ENCODE peak calls at places on chromosomes 12 and 14, in four cellular contexts. One of them, this sample, is unnamed. For H4K20me1 and H3K9me1, the result is how much of the 10 kb centered on the place peaks cover.

GRCh38 chr12:43098078-43098477 is 453.9 kb downstream of the ADAMTS20 start:
- DNase-seq in K562: no peak
- DNase-seq in endothelial cell of umbilical vein: no peak
- DNase-seq in IMR-90: no peak
- DNase-seq in this sample: no peak

GRCh38 chr14:89349196-89350008 is 67.6 kb downstream of the FOXN3 start:
- DNase-seq in K562: no peak
- DNase-seq in endothelial cell of umbilical vein: no peak
- DNase-seq in IMR-90: no peak
- DNase-seq in this sample: no peak

GRCh38 chr12:86683568-86683991 is 427.4 kb upstream of the MGAT4C start:
- DNase-seq in IMR-90: peak
- DNase-seq in K562: no peak
- DNase-seq in endothelial cell of umbilical vein: no peak
- DNase-seq in this sample: no peak

GRCh38 chr12:21276826-21277225 is 57.9 kb downstream of the SLCO1A2 start:
- DNase-seq in IMR-90: no peak
- DNase-seq in K562: no peak
- DNase-seq in endothelial cell of umbilical vein: peak
- DNase-seq in this sample: no peak

GRCh38 chr14:87628129-87628528 is 364.9 kb downstream of the GALC start:
- DNase-seq in endothelial cell of umbilical vein: no peak
- DNase-seq in IMR-90: peak
- DNase-seq in K562: no peak
- DNase-seq in this sample: no peak

GRCh38 chr12:121720762-121721161 is 8.2 kb downstream of the TMEM120B start:
- DNase-seq in endothelial cell of umbilical vein: no peak
- DNase-seq in K562: no peak
- DNase-seq in IMR-90: peak
- DNase-seq in this sample: no peak

GRCh38 chr14:103401223-103402214 is 16.3 kb downstream of the MARK3 start:
- DNase-seq in endothelial cell of umbilical vein: peak
- DNase-seq in IMR-90: peak
- DNase-seq in K562: no peak
- DNase-seq in this sample: no peak

GRCh38 chr14:77599894-77600293 is 16.5 kb downstream of the SPTLC2 start:
- DNase-seq in K562: no peak
- DNase-seq in IMR-90: no peak
- DNase-seq in endothelial cell of umbilical vein: no peak
- DNase-seq in this sample: no peak

GRCh38 chr12:124841558-124841945 is 22.1 kb downstream of the SCARB1 start:
- DNase-seq in IMR-90: no peak
- DNase-seq in K562: no peak
- DNase-seq in endothelial cell of umbilical vein: no peak
- DNase-seq in this sample: no peak

GRCh38 chr12:27331927-27332324 is 710 bp upstream of the BMAL2 start:
- DNase-seq in endothelial cell of umbilical vein: peak
- DNase-seq in IMR-90: no peak
- DNase-seq in K562: no peak
- DNase-seq in this sample: no peak

GRCh38 chr12:39199371-39199770 is 243.5 kb downstream of the KIF21A start:
- DNase-seq in endothelial cell of umbilical vein: peak
- DNase-seq in K562: no peak
- DNase-seq in IMR-90: no peak
- DNase-seq in this sample: no peak

GRCh38 chr12:46152456-46152855 is 116.4 kb downstream of the SLC38A1 start:
- DNase-seq in IMR-90: no peak
- DNase-seq in endothelial cell of umbilical vein: peak
- DNase-seq in K562: no peak
- DNase-seq in this sample: no peak

GRCh38 chr14:67908061-67908767 is 88.6 kb downstream of the RAD51B start:
- DNase-seq in K562: no peak
- DNase-seq in endothelial cell of umbilical vein: no peak
- DNase-seq in IMR-90: peak
- DNase-seq in this sample: no peak

GRCh38 chr14:22699801-22700564 is 55.8 kb upstream of the OR6J1 start:
- DNase-seq in IMR-90: no peak
- DNase-seq in K562: peak
- DNase-seq in endothelial cell of umbilical vein: peak
- DNase-seq in this sample: no peak

GRCh38 chr14:35878272-35879140 is 52.4 kb downstream of the BRMS1L start:
- DNase-seq in endothelial cell of umbilical vein: peak
- DNase-seq in IMR-90: peak
- DNase-seq in K562: no peak
- DNase-seq in this sample: no peak

GRCh38 chr12:108696111-108696995 is 35.0 kb downstream of the CORO1C start:
- DNase-seq in endothelial cell of umbilical vein: no peak
- DNase-seq in IMR-90: peak
- DNase-seq in K562: peak
- DNase-seq in this sample: peak

GRCh38 chr14:95522556-95522955 is 6.1 kb upstream of the SYNE3 start:
- DNase-seq in K562: no peak
- DNase-seq in endothelial cell of umbilical vein: no peak
- DNase-seq in IMR-90: no peak
- DNase-seq in this sample: no peak

GRCh38 chr14:86640288-86640687 is 1110.3 kb downstream of the FLRT2 start:
- DNase-seq in IMR-90: no peak
- DNase-seq in endothelial cell of umbilical vein: no peak
- DNase-seq in K562: no peak
- DNase-seq in this sample: no peak

GRCh38 chr14:89388853-89389252 is 28.2 kb downstream of the FOXN3 start:
- DNase-seq in IMR-90: peak
- DNase-seq in K562: no peak
- DNase-seq in endothelial cell of umbilical vein: no peak
- DNase-seq in this sample: no peak

GRCh38 chr14:86973177-86973576 is 1019.8 kb downstream of the GALC start:
- DNase-seq in endothelial cell of umbilical vein: no peak
- DNase-seq in K562: no peak
- DNase-seq in IMR-90: no peak
- DNase-seq in this sample: no peak

GRCh38 chr12:3527736-3528135 is 36.7 kb downstream of the PRMT8 start:
- DNase-seq in IMR-90: no peak
- DNase-seq in K562: no peak
- DNase-seq in endothelial cell of umbilical vein: no peak
- DNase-seq in this sample: no peak

GRCh38 chr12:96193725-96194571 is at the start of gene ELK3:
- DNase-seq in IMR-90: peak
- DNase-seq in endothelial cell of umbilical vein: peak
- DNase-seq in K562: peak
- DNase-seq in this sample: no peak

GRCh38 chr12:72282721-72283120 is 10.6 kb downstream of the TRHDE start:
- DNase-seq in endothelial cell of umbilical vein: no peak
- DNase-seq in IMR-90: no peak
- DNase-seq in K562: no peak
- DNase-seq in this sample: no peak

GRCh38 chr14:69640931-69641330 is 29.5 kb downstream of the SUSD6 start:
- DNase-seq in K562: no peak
- DNase-seq in IMR-90: no peak
- DNase-seq in endothelial cell of umbilical vein: no peak
- DNase-seq in this sample: no peak

GRCh38 chr12:34345801-34346200 is 323.5 kb downstream of the ALG10 start:
- DNase-seq in K562: peak
- DNase-seq in IMR-90: no peak
- DNase-seq in endothelial cell of umbilical vein: no peak
- DNase-seq in this sample: no peak

GRCh38 chr12:6567112-6567680 is 895 bp downstream of the NOP2 start:
- DNase-seq in K562: no peak
- DNase-seq in endothelial cell of umbilical vein: peak
- DNase-seq in IMR-90: no peak
- DNase-seq in this sample: no peak

GRCh38 chr12:118034429-118035193 is 18.1 kb downstream of the RFC5 start:
- DNase-seq in K562: peak
- DNase-seq in IMR-90: peak
- DNase-seq in endothelial cell of umbilical vein: peak
- DNase-seq in this sample: no peak

GRCh38 chr12:28024231-28024995 is 51.9 kb upstream of the PTHLH start:
- DNase-seq in IMR-90: peak
- DNase-seq in endothelial cell of umbilical vein: peak
- DNase-seq in K562: no peak
- DNase-seq in this sample: no peak

GRCh38 chr12:88570103-88570502 is 10.2 kb downstream of the KITLG start:
- DNase-seq in IMR-90: peak
- DNase-seq in K562: no peak
- DNase-seq in endothelial cell of umbilical vein: peak
- DNase-seq in this sample: no peak

GRCh38 chr14:50260511-50260910 is 29.1 kb upstream of the SOS2 start:
- DNase-seq in K562: no peak
- DNase-seq in IMR-90: peak
- DNase-seq in endothelial cell of umbilical vein: peak
- DNase-seq in this sample: no peak

GRCh38 chr12:62933871-62934798 is 815 bp downstream of the PPM1H start:
- DNase-seq in endothelial cell of umbilical vein: peak
- DNase-seq in IMR-90: peak
- DNase-seq in K562: peak
- DNase-seq in this sample: no peak

GRCh38 chr14:92040431-92041040 is 677 bp upstream of the TRIP11 start:
- DNase-seq in K562: peak
- DNase-seq in endothelial cell of umbilical vein: peak
- DNase-seq in IMR-90: peak
- DNase-seq in this sample: peak

GRCh38 chr14:105430042-105430441 is 10.4 kb downstream of the MTA1 start:
- DNase-seq in K562: no peak
- DNase-seq in IMR-90: no peak
- DNase-seq in endothelial cell of umbilical vein: peak
- DNase-seq in this sample: no peak

GRCh38 chr14:105426416-105427130 is 6.9 kb downstream of the MTA1 start:
- DNase-seq in IMR-90: no peak
- DNase-seq in K562: no peak
- DNase-seq in endothelial cell of umbilical vein: no peak
- DNase-seq in this sample: no peak

GRCh38 chr14:105425823-105426247 is 6.2 kb downstream of the MTA1 start:
- DNase-seq in IMR-90: no peak
- DNase-seq in K562: no peak
- DNase-seq in endothelial cell of umbilical vein: no peak
- DNase-seq in this sample: no peak

GRCh38 chr14:105427412-105427811 is 7.8 kb downstream of the MTA1 start:
- DNase-seq in endothelial cell of umbilical vein: no peak
- DNase-seq in K562: no peak
- DNase-seq in IMR-90: no peak
- DNase-seq in this sample: no peak

DNA sequence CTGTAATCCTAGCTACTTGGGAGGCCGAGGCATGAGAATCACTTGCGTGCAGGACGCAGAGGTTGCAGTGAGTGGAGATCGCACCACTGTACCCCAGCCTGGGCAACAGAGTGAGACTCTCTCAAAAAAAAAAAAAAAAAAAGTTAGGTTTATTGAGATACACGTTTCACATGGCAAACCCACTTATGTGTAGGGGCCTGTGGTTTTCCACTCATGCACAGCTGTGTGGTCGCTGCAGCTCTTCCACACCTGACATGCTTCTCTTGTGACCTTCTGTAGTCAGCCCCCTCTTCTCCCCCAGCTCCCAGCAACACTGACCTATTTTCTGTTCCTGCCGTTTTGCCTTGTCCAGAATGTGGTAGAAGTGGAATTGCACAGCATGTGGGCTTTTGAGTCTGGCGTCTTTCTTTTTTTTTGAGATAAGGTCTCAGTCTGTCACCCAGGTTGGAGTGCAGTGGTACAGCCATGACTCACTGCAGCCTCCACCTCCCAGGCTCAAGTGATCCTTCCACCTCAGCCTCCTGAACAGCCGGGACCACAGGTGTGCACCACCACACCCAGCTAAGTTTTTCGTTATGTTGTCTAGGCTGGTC is 8.4 kb downstream of the MTA1 start:
- DNase-seq in IMR-90: no peak
- DNase-seq in endothelial cell of umbilical vein: no peak
- DNase-seq in K562: no peak
- DNase-seq in this sample: no peak
- H4K20me1 ChIP-seq in IMR-90: half or more
- H4K20me1 ChIP-seq in endothelial cell of umbilical vein: under half
- H4K20me1 ChIP-seq in K562: under half
- H4K20me1 ChIP-seq in this sample: under half

GRCh38 chr14:104697892-104698583 is 8.6 kb downstream of the INF2 start:
- DNase-seq in endothelial cell of umbilical vein: no peak
- DNase-seq in K562: no peak
- DNase-seq in IMR-90: no peak
- DNase-seq in this sample: no peak
- H3K4me3 ChIP-seq in endothelial cell of umbilical vein: no peak
- H3K4me3 ChIP-seq in K562: no peak
- H3K4me3 ChIP-seq in IMR-90: no peak
- H3K4me3 ChIP-seq in this sample: no peak

DNA sequence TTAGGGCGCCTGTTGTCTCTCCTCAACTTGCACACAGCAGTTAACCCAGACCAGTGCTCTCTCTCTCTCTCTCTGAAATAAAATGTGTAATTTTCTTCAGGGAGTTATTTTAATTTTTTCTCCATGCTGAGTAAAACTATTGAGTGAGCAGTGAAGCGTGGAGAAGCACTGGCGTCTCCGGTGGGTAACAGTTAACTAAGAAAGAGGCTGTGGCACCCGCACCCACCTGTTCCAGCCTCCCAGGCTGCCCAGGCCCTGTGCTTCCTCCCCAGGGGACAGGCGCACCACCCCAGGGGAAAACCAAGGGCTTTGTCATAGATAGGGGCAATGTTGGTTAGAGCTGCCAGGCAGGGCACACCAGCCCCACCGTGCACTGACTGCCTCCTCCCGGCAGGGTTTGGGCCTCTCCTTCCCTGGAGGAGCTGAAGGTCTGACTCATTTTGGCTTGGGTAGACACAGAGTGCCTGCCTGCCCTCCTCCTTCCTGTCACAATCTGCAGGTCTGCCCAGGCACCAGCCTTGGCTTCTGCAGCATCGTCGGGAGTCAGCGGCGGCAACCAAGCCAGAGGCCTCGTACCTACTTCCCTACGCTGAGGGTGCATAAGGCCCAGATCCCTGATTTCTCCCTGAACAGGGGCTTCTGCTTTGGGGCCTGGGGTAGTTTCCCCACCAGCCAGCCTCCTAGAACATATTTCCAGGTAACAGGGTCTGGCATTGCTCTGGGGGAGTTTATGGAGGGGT is 3.9 kb downstream of the HOXC5 start:
- DNase-seq in endothelial cell of umbilical vein: no peak
- DNase-seq in IMR-90: no peak
- DNase-seq in K562: no peak
- DNase-seq in this sample: no peak
- H3K9me1 ChIP-seq in endothelial cell of umbilical vein: under half
- H3K9me1 ChIP-seq in IMR-90: under half
- H3K9me1 ChIP-seq in K562: under half
- H3K9me1 ChIP-seq in this sample: under half

GRCh38 chr14:100238419-100239199 is at the start of gene YY1:
- DNase-seq in IMR-90: peak
- DNase-seq in endothelial cell of umbilical vein: peak
- DNase-seq in K562: peak
- DNase-seq in this sample: no peak
- H4K20me1 ChIP-seq in IMR-90: half or more
- H4K20me1 ChIP-seq in endothelial cell of umbilical vein: under half
- H4K20me1 ChIP-seq in K562: under half
- H4K20me1 ChIP-seq in this sample: under half

GRCh38 chr12:131803995-131804521 is 24.1 kb upstream of the MMP17 start:
- DNase-seq in endothelial cell of umbilical vein: peak
- DNase-seq in K562: no peak
- DNase-seq in IMR-90: peak
- DNase-seq in this sample: no peak
- H3K4me3 ChIP-seq in endothelial cell of umbilical vein: no peak
- H3K4me3 ChIP-seq in K562: no peak
- H3K4me3 ChIP-seq in IMR-90: no peak
- H3K4me3 ChIP-seq in this sample: peak